ENCODE peak calls at places on chromosomes 6 and 20, in ten cellular contexts. P is activated CD4-positive, alpha-beta T cell treated with anti-CD3 and anti-CD28 coated beads for 24 hours; M is substantia nigra; X is stimulated activated CD4-positive, alpha-beta T cell treated with anti-CD3 and anti-CD28 coated beads, TNF-alpha, amount 100 ng/mL, for 48 hours; K is body of pancreas; G is caudate nucleus; Z is HTR-8/SVneo; R is fibroblast of the aortic adventitia; T is cardiac fibroblast; S is right cardiac atrium. Q is an unnamed sample.

GRCh38 chr6:4446982-4447381 is 311.6 kb upstream of the ECI2 start:
- DNase-seq in K (no peak), S (no peak), Z (no peak), M (no peak), T (peak; percentile 91), R (peak; percentile 49), G (no peak), P (no peak), X (no peak), Q (no peak)

GRCh38 chr6:127514396-127515227 is 4.5 kb downstream of the MTCL3 start:
- DNase-seq in X (no peak), K (no peak), T (peak; percentile 69), R (peak; percentile 36), P (no peak), M (peak; percentile 23), G (peak; percentile 58), Z (no peak), S (peak; percentile 58), Q (peak; percentile 42)

GRCh38 chr20:37651932-37652331 is 41.9 kb upstream of the CTNNBL1 start:
- DNase-seq in T (peak; percentile 15), R (peak; percentile 18), Z (peak; percentile 78), P (peak; percentile 12), K (peak; percentile 38), S (peak; percentile 79), X (peak; percentile 8), G (no peak), M (no peak), Q (peak; percentile 26)

GRCh38 chr6:70222350-70222749 is 80.5 kb downstream of the COL9A1 start:
- DNase-seq in M (no peak), P (no peak), T (no peak), S (no peak), G (no peak), Z (no peak), X (no peak), K (no peak), R (no peak), Q (no peak)

GRCh38 chr20:50256577-50256976 is 65.9 kb downstream of the CEBPB start:
- DNase-seq in T (peak; percentile 49), Z (no peak), G (no peak), X (no peak), R (no peak), K (no peak), P (no peak), M (no peak), S (no peak), Q (no peak)

GRCh38 chr6:170296746-170297576 is 6.1 kb upstream of the DLL1 start:
- DNase-seq in G (no peak), S (peak; percentile 60), Z (no peak), X (no peak), P (no peak), R (no peak), T (no peak), M (no peak), K (no peak), Q (no peak)

GRCh38 chr20:23358923-23359572 is 2.9 kb upstream of the GZF1 start:
- DNase-seq in T (no peak), K (peak; percentile 53), X (no peak), P (no peak), M (no peak), S (no peak), G (no peak), R (no peak), Z (no peak), Q (no peak)

GRCh38 chr6:157727629-157728182 is 95.3 kb upstream of the SNX9 start:
- DNase-seq in G (no peak), Z (no peak), S (no peak), X (no peak), T (no peak), R (no peak), K (no peak), P (no peak), M (no peak), Q (no peak)

GRCh38 chr6:102085257-102085656 is 691.7 kb downstream of the GRIK2 start:
- DNase-seq in Z (no peak), M (no peak), K (no peak), T (no peak), X (no peak), R (no peak), S (no peak), P (no peak), G (no peak), Q (no peak)

GRCh38 chr6:29887330-29887818 is 55.0 kb upstream of the HLA-A start:
- DNase-seq in M (no peak), Z (no peak), G (no peak), S (peak; percentile 77), R (peak; percentile 13), X (no peak), K (peak; percentile 55), P (no peak), T (peak; percentile 23), Q (peak; percentile 42)

GRCh38 chr20:37911838-37912273 is 8.9 kb downstream of the VSTM2L start:
- DNase-seq in X (no peak), S (peak; percentile 75), Z (no peak), P (no peak), G (no peak), K (no peak), R (peak; percentile 69), T (peak; percentile 40), M (no peak), Q (peak; percentile 41)

GRCh38 chr6:145310116-145310515 is 425.2 kb downstream of the EPM2A start:
- DNase-seq in R (no peak), Z (peak; percentile 1), P (no peak), T (peak; percentile 73), X (no peak), M (no peak), G (no peak), K (no peak), S (no peak), Q (no peak)